ENCODE peak calls at places on chromosomes 3 and 15, in six cellular contexts. H, N, R, X, M and K are unnamed samples.

GRCh38 chr3:53046171-53047170 is 598 bp upstream of the SFMBT1 start:
- DNase-seq in N (no peak), R (peak), X (peak), H (peak), M (no peak), K (peak)

GRCh38 chr3:108546692-108547091 is 36.3 kb upstream of the MYH15 start:
- DNase-seq in R (no peak), X (no peak), H (no peak), M (no peak), N (no peak), K (no peak)

GRCh38 chr3:52004158-52004787 is 8.6 kb upstream of the RPL29 start:
- DNase-seq in R (no peak), X (no peak), M (no peak), H (no peak), N (no peak), K (no peak)

GRCh38 chr15:77296773-77297337 is 123.0 kb downstream of the PEAK1 start:
- DNase-seq in H (no peak), R (no peak), X (no peak), M (no peak), N (no peak), K (no peak)

GRCh38 chr3:158213461-158213860 is 103.6 kb downstream of the RSRC1 start:
- DNase-seq in N (no peak), H (no peak), X (no peak), M (no peak), R (no peak), K (no peak)

GRCh38 chr3:133828576-133829309 is 23.1 kb downstream of the SRPRB start:
- DNase-seq in H (no peak), X (no peak), N (no peak), R (no peak), M (no peak), K (no peak)

GRCh38 chr15:94052711-94053110 is 178.7 kb upstream of the MCTP2 start:
- DNase-seq in M (no peak), R (no peak), N (no peak), X (no peak), H (no peak), K (no peak)

GRCh38 chr15:99925661-99926461 is 192.6 kb upstream of the LYSMD4 start:
- DNase-seq in R (peak), N (no peak), X (peak), H (peak), M (no peak), K (peak)

GRCh38 chr3:14377838-14378169 is 24.6 kb upstream of the SLC6A6 start:
- DNase-seq in H (peak), X (no peak), R (peak), M (no peak), N (no peak), K (peak)

GRCh38 chr3:35224571-35225280 is 414.6 kb upstream of the ARPP21 start:
- DNase-seq in R (no peak), H (no peak), N (no peak), M (no peak), X (no peak), K (no peak)

GRCh38 chr3:172461530-172462138 is 13.4 kb upstream of the GHSR start:
- DNase-seq in H (no peak), M (no peak), X (no peak), N (peak), R (no peak), K (no peak)

GRCh38 chr3:160968731-160969130 is 136.4 kb downstream of the B3GALNT1 start:
- DNase-seq in H (no peak), M (no peak), X (no peak), N (no peak), R (no peak), K (no peak)

GRCh38 chr3:33926998-33927605 is 128.7 kb downstream of the PDCD6IP start:
- DNase-seq in R (no peak), X (no peak), H (no peak), M (no peak), N (no peak), K (no peak)

GRCh38 chr15:100763764-100764750 is 115.6 kb upstream of the ALDH1A3 start:
- DNase-seq in H (no peak), N (no peak), M (no peak), X (no peak), R (no peak), K (no peak)

GRCh38 chr15:31303434-31304073 is 23.1 kb upstream of the KLF13 start:
- DNase-seq in M (no peak), R (no peak), H (no peak), N (no peak), X (no peak), K (no peak)

GRCh38 chr3:36496734-36497133 is 116.4 kb downstream of the STAC start:
- DNase-seq in X (no peak), N (no peak), R (no peak), H (no peak), M (no peak), K (no peak)

GRCh38 chr3:28476194-28476593 is 127.6 kb upstream of the AZI2 start:
- DNase-seq in H (no peak), N (peak), X (no peak), M (no peak), R (no peak), K (no peak)

GRCh38 chr15:68578175-68578959 is 426 bp upstream of the CORO2B start:
- DNase-seq in H (no peak), M (no peak), N (peak), X (peak), R (no peak), K (no peak)

GRCh38 chr15:74319596-74320357 is 47.7 kb downstream of the CYP11A1 start:
- DNase-seq in R (no peak), M (no peak), X (no peak), H (no peak), N (no peak), K (no peak)

GRCh38 chr3:188279696-188280398 is 125.9 kb downstream of the LPP start:
- DNase-seq in R (no peak), X (no peak), H (no peak), N (no peak), M (no peak), K (no peak)

GRCh38 chr3:112087746-112088145 is 1.6 kb downstream of the C3orf52 start:
- DNase-seq in M (no peak), N (no peak), X (no peak), H (no peak), R (no peak), K (no peak)

GRCh38 chr15:52417501-52417900 is 111.2 kb downstream of the MYO5A start:
- DNase-seq in X (no peak), H (no peak), R (no peak), M (no peak), N (no peak), K (no peak)

GRCh38 chr15:75211436-75212199 is 9.9 kb downstream of the C15orf39 start:
- DNase-seq in H (no peak), R (no peak), N (no peak), X (no peak), M (no peak), K (no peak)

GRCh38 chr15:44435893-44436667 is 8.7 kb downstream of the CTDSPL2 start:
- DNase-seq in M (no peak), N (no peak), H (no peak), R (no peak), X (no peak), K (no peak)

GRCh38 chr3:135667061-135667460 is 298.5 kb upstream of the PPP2R3A start:
- DNase-seq in M (no peak), R (no peak), X (no peak), N (no peak), H (no peak), K (no peak)

GRCh38 chr3:139555249-139555648 is 15.7 kb upstream of the RBP1 start:
- DNase-seq in H (no peak), R (no peak), M (no peak), X (no peak), N (no peak), K (no peak)

GRCh38 chr3:152524198-152525140 is 255.7 kb downstream of the MBNL1 start:
- DNase-seq in X (no peak), M (peak), N (peak), R (no peak), H (no peak), K (no peak)

GRCh38 chr3:129123314-129124060 is 1.9 kb upstream of the RAB43 start:
- DNase-seq in H (no peak), N (no peak), X (no peak), M (no peak), R (no peak), K (no peak)

GRCh38 chr3:111956995-111957736 is 21.7 kb upstream of the ABHD10 start:
- DNase-seq in H (no peak), N (no peak), R (no peak), X (no peak), M (no peak), K (no peak)

GRCh38 chr15:70956596-70956995 is 64.0 kb downstream of the LRRC49 start:
- DNase-seq in X (no peak), H (no peak), M (no peak), R (no peak), N (no peak), K (no peak)

GRCh38 chr15:77336006-77336405 is 83.9 kb downstream of the PEAK1 start:
- DNase-seq in M (no peak), H (no peak), N (no peak), X (no peak), R (no peak), K (no peak)